ENCODE peak calls at places on chromosomes 7 and 10, in five cellular contexts. G is heart left ventricle; B is mammary epithelial cell; R is CD8-positive, alpha-beta T cell; W is PC-9. T is an unnamed sample. For H3K9me3 and H3K4me1, the result is how much of the 10 kb centered on the place peaks cover.

GRCh38 chr10:132167041-132167674 is 19.6 kb upstream of the DPYSL4 start:
- DNase-seq in G (peak), R (no peak), B (no peak), W (no peak), T (peak)

GRCh38 chr7:20561908-20562307 is 53.6 kb upstream of the ABCB5 start:
- DNase-seq in R (no peak), B (peak), G (no peak), W (no peak), T (no peak)

GRCh38 chr10:116808706-116809105 is 40.6 kb upstream of the ENO4 start:
- DNase-seq in B (no peak), W (no peak), G (no peak), R (no peak), T (no peak)

GRCh38 chr10:69751216-69751615 is 50.5 kb upstream of the COL13A1 start:
- DNase-seq in G (no peak), R (no peak), W (no peak), B (no peak), T (no peak)

GRCh38 chr7:128021361-128021760 is 9.9 kb downstream of the LRRC4 start:
- DNase-seq in B (peak), W (peak), G (no peak), R (no peak), T (no peak)

GRCh38 chr10:21243748-21244257 is 281.7 kb downstream of the SKIDA1 start:
- DNase-seq in B (no peak), W (no peak), R (no peak), G (no peak), T (no peak)

GRCh38 chr7:73850212-73850611 is 7.9 kb upstream of the METTL27 start:
- DNase-seq in W (no peak), R (no peak), B (no peak), G (peak), T (no peak)

GRCh38 chr7:48390381-48391327 is 219.4 kb downstream of the ABCA13 start:
- DNase-seq in W (no peak), G (no peak), B (no peak), R (no peak), T (no peak)

GRCh38 chr10:87675396-87676376 is 16.0 kb downstream of the PAPSS2 start:
- DNase-seq in W (peak), B (peak), R (no peak), G (no peak), T (no peak)

GRCh38 chr7:70805360-70805759 is 326.6 kb upstream of the GALNT17 start:
- DNase-seq in W (no peak), G (no peak), B (no peak), R (no peak), T (no peak)

GRCh38 chr10:29166713-29167112 is 122.2 kb upstream of the LYZL1 start:
- DNase-seq in W (no peak), G (no peak), B (no peak), R (no peak), T (no peak)

GRCh38 chr10:31959461-31960173 is 31.0 kb upstream of the ARHGAP12 start:
- DNase-seq in G (no peak), B (no peak), R (no peak), W (no peak), T (no peak)

GRCh38 chr7:155299539-155300202 is 2.0 kb downstream of the INSIG1 start:
- DNase-seq in B (peak), G (no peak), R (peak), W (no peak), T (no peak)

GRCh38 chr7:21959387-21959776 is 13.7 kb upstream of the CDCA7L start:
- DNase-seq in G (no peak), B (no peak), W (no peak), R (no peak), T (no peak)

GRCh38 chr10:88676283-88677060 is 12.2 kb downstream of the LIPF start:
- DNase-seq in W (no peak), G (no peak), R (no peak), B (no peak), T (no peak)

GRCh38 chr10:5297466-5297865 is 67.3 kb upstream of the UCN3 start:
- DNase-seq in G (no peak), W (no peak), R (no peak), B (peak), T (peak)

GRCh38 chr7:47970750-47971149 is 8.7 kb downstream of the HUS1 start:
- DNase-seq in B (no peak), G (no peak), W (no peak), R (no peak), T (no peak)

GRCh38 chr7:387132-388022 is 97.4 kb downstream of the FOXL3 start:
- DNase-seq in B (no peak), G (peak), W (no peak), R (no peak), T (no peak)

GRCh38 chr7:155002411-155003214 is at the start of gene PAXIP1:
- DNase-seq in G (peak), R (no peak), B (peak), W (no peak), T (peak)

GRCh38 chr7:862157-862556 is 14.2 kb upstream of the GET4 start:
- DNase-seq in R (no peak), B (no peak), G (no peak), W (no peak), T (no peak)

GRCh38 chr7:64881461-64882287 is 21.4 kb upstream of the ZNF273 start:
- DNase-seq in G (no peak), R (peak), B (no peak), W (no peak), T (no peak)

GRCh38 chr7:137734221-137734620 is 112.6 kb downstream of the DGKI start:
- DNase-seq in G (no peak), R (no peak), W (no peak), B (no peak), T (no peak)

GRCh38 chr10:71216751-71217265 is 4.4 kb downstream of the UNC5B start:
- DNase-seq in B (peak), R (no peak), W (no peak), G (peak), T (peak)
- H3K4me3 ChIP-seq in B (peak), R (no peak), W (peak), G (peak), T (peak)

GRCh38 chr10:128985036-128985435 is 482.0 kb upstream of the MGMT start:
- DNase-seq in W (no peak), B (no peak), R (no peak), G (no peak), T (no peak)

GRCh38 chr10:128978211-128978610 is 488.8 kb upstream of the MGMT start:
- DNase-seq in R (no peak), B (no peak), W (no peak), G (no peak), T (no peak)

GRCh38 chr10:128976886-128977285 is 490.2 kb upstream of the MGMT start:
- DNase-seq in R (no peak), W (no peak), B (no peak), G (no peak), T (no peak)

GRCh38 chr10:128982179-128982915 is 484.7 kb upstream of the MGMT start:
- DNase-seq in G (no peak), R (no peak), B (no peak), W (no peak), T (no peak)

DNA sequence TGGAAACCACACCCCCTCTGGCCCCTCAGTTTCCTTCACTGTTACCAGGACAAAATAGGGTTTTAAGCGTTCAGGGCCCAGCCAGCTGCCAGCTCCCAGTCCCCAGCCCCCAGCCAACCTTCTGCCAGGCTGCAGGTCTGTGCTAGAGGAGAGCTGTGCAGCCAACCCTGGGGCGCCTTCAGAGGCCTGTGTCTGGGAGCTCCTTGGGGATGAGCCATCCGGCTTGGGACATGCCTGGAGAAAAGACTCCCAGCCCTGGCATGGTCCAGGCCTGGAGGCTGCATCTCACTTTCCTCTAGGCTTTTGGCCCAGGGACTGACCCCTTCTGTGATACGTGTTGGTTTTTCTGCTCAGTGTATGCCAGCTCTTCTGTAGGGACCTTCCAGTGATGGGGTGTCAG is 487.6 kb upstream of the MGMT start:
- DNase-seq in R (no peak), G (no peak), B (no peak), W (no peak), T (no peak)
- H3K9me3 ChIP-seq in R (under half), G (under half), B (under half), W (under half), T (under half)

GRCh38 chr10:73648975-73649829 is 6.6 kb downstream of the SYNPO2L start:
- DNase-seq in W (no peak), G (no peak), R (no peak), B (peak), T (no peak)

GRCh38 chr10:73653195-73653594 is 2.6 kb downstream of the SYNPO2L start:
- DNase-seq in B (no peak), R (no peak), W (no peak), G (no peak), T (no peak)

GRCh38 chr10:73649876-73650536 is 5.8 kb downstream of the SYNPO2L start:
- DNase-seq in B (no peak), R (no peak), W (no peak), G (no peak), T (no peak)

GRCh38 chr10:73648252-73648651 is 7.0 kb upstream of the MYOZ1 start:
- DNase-seq in G (peak), B (no peak), W (no peak), R (no peak), T (peak)

DNA sequence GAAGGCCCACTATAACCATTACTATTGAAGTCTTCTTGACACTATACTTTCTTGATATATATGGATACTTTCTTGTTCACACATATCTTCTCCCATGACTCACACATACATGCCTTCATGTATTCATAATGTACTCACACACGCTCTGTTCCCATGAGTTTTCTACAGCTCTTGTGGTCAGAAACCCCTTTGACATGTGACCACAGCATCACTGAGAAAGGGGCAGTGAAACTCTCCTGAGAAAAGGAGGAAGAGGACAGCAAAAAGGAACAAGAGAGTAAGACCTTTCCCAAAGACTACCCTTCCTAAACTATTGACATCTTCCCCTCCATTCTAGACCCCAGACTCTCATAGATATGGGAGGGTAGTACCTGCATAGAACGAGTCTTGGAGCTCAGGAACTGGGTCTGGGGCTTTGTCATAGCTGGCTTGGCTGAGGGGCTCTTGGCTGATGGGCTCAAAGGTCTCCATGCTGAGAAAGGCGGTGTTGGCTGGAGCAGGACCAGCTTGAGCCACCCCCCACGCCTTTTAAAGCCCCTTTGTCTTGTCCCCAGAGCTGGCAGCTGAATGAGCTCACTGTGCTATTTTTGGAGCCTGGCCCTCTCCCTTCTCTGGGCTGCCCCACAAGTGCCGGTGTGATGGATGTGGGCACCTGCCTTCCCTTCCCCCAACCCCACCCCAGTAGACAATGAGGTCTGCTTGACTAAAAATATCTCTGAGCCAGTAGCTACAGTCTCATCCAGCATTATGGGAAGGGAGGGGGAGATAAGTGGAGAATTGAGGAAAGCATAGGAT is 5.1 kb downstream of the SYNPO2L start:
- DNase-seq in B (peak), W (no peak), G (peak), R (no peak), T (peak)
- H3K4me1 ChIP-seq in B (under half), W (under half), G (under half), R (under half), T (under half)

DNA sequence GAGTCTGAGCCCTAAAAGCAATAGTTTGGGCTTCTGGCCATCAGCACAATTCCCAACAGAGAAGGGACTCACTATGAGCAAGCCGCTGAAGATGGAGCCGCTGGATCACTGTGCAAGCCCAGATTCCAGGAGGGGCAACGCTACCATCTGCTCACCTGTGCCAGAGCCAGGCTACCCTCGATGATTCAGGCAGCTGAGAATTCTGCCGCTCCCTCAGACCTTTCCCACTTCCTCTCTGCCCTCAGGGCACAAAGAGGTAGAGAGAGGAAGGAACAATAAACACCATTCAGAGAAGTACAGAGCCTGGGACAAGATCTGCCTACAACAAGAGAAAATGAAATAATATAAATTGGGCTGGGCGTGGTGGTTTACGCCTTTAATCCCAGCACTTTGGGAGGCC is 98.1 kb downstream of the MYOF start:
- DNase-seq in G (no peak), R (no peak), B (peak), W (peak), T (peak)
- H3K4me3 ChIP-seq in G (no peak), R (no peak), B (no peak), W (peak), T (no peak)

DNA sequence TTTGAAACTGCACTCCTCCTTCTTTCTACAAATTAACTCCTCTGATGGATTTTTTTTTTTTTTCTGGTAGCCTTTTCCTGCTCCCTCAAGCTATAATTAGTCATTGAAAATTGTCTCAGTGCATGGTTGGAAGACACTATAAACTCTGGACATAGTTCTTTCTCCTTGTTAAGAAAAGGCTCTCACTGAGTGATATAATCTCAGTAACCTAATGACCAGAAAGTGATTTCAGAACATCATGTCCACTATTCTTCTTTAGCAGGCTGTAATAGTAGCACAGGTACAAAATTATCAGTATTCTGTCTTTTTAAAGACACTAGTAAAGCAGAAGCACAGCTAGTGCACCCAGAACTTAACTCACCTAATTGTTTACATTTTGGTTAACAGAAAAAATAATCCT is 752.6 kb upstream of the PHF14 start:
- DNase-seq in R (no peak), B (no peak), W (no peak), G (no peak), T (no peak)
- H3K9me3 ChIP-seq in R (under half), B (under half), W (under half), G (under half), T (under half)